ENCODE peak calls at places on chromosomes 4 and X, in ten cellular contexts. I, L, J, F, E, N, P, D, X and Y are unnamed samples. For H3K9me3, the result is how much of the 10 kb centered on the place peaks cover.

GRCh38 chrX:37380920-37381319 is 31.8 kb downstream of the PRRG1 start:
- DNase-seq in I (no peak), L (no peak), J (peak), F (no peak), E (no peak), N (peak), P (no peak), D (no peak), X (peak), Y (no peak)

GRCh38 chr4:13364178-13364577 is 120.0 kb downstream of the RAB28 start:
- DNase-seq in I (no peak), L (no peak), J (no peak), F (no peak), E (no peak), N (no peak), P (no peak), D (no peak), X (no peak), Y (no peak)

GRCh38 chr4:182749768-182750167 is 167.4 kb downstream of the DCTD start:
- DNase-seq in I (no peak), L (no peak), J (no peak), F (no peak), E (no peak), N (no peak), P (no peak), D (no peak), X (no peak), Y (no peak)

GRCh38 chr4:189792819-189793618 is 147.7 kb upstream of the FRG1 start:
- DNase-seq in I (peak), L (peak), J (peak), F (peak), E (peak), N (peak), P (no peak), D (peak), X (peak), Y (peak)

GRCh38 chrX:153768311-153769157 is 4.5 kb downstream of the PLXNB3 start:
- DNase-seq in I (no peak), L (peak), J (no peak), F (no peak), E (no peak), N (no peak), P (peak), D (peak), X (no peak), Y (peak)

GRCh38 chrX:153723351-153724251 is 586 bp downstream of the BCAP31 start:
- DNase-seq in I (peak), L (peak), J (peak), F (peak), E (peak), N (no peak), P (peak), D (peak), X (peak), Y (peak)

GRCh38 chrX:105260291-105261043 is 40.0 kb upstream of the TEX13A start:
- DNase-seq in I (no peak), L (peak), J (no peak), F (no peak), E (no peak), N (no peak), P (no peak), D (peak), X (no peak), Y (no peak)

GRCh38 chrX:140337263-140337662 is 167.6 kb downstream of the SOX3 start:
- DNase-seq in I (no peak), L (no peak), J (no peak), F (no peak), E (no peak), N (no peak), P (no peak), D (no peak), X (no peak), Y (no peak)

GRCh38 chrX:19902110-19902509 is 14.7 kb upstream of the SH3KBP1 start:
- DNase-seq in I (no peak), L (no peak), J (peak), F (no peak), E (no peak), N (no peak), P (no peak), D (no peak), X (peak), Y (no peak)

GRCh38 chrX:44903107-44903506 is 30.1 kb downstream of the KDM6A start:
- DNase-seq in I (no peak), L (no peak), J (peak), F (peak), E (no peak), N (no peak), P (no peak), D (no peak), X (peak), Y (no peak)

GRCh38 chr4:139875456-139875855 is 209.8 kb downstream of the MGST2 start:
- DNase-seq in I (no peak), L (peak), J (no peak), F (no peak), E (no peak), N (peak), P (no peak), D (peak), X (no peak), Y (no peak)

GRCh38 chrX:21741378-21741777 is 16.5 kb downstream of the SMPX start:
- DNase-seq in I (no peak), L (no peak), J (no peak), F (no peak), E (no peak), N (no peak), P (no peak), D (no peak), X (no peak), Y (no peak)

GRCh38 chr4:18533262-18533775 is 511.8 kb upstream of the LCORL start:
- DNase-seq in I (no peak), L (no peak), J (no peak), F (no peak), E (no peak), N (no peak), P (no peak), D (no peak), X (no peak), Y (no peak)

GRCh38 chrX:132490086-132490419 is 1.2 kb upstream of the MBNL3 start:
- DNase-seq in I (no peak), L (no peak), J (no peak), F (peak), E (no peak), N (no peak), P (no peak), D (no peak), X (no peak), Y (no peak)

GRCh38 chrX:17710836-17711235 is 26.5 kb upstream of the SCML1 start:
- DNase-seq in I (no peak), L (no peak), J (no peak), F (no peak), E (no peak), N (no peak), P (no peak), D (no peak), X (no peak), Y (no peak)

GRCh38 chrX:9416562-9417319 is 48.1 kb upstream of the TBL1X start:
- DNase-seq in I (no peak), L (no peak), J (peak), F (peak), E (no peak), N (no peak), P (no peak), D (no peak), X (peak), Y (no peak)

GRCh38 chr4:102642571-102643298 is 118.0 kb downstream of the MANBA start:
- DNase-seq in I (no peak), L (no peak), J (peak), F (no peak), E (no peak), N (no peak), P (no peak), D (no peak), X (peak), Y (no peak)

GRCh38 chr4:3047464-3048286 is 26.7 kb downstream of the HTT-AS start:
- DNase-seq in I (peak), L (peak), J (peak), F (peak), E (peak), N (peak), P (peak), D (peak), X (peak), Y (no peak)

GRCh38 chr4:31023724-31024123 is 303.6 kb downstream of the PCDH7 start:
- DNase-seq in I (no peak), L (no peak), J (no peak), F (no peak), E (no peak), N (no peak), P (no peak), D (no peak), X (no peak), Y (no peak)

GRCh38 chr4:185513489-185514181 is 21.7 kb downstream of the PDLIM3 start:
- DNase-seq in I (no peak), L (no peak), J (peak), F (no peak), E (no peak), N (peak), P (no peak), D (no peak), X (no peak), Y (no peak)

GRCh38 chr4:72606751-72607150 is 37.7 kb upstream of the ADAMTS3 start:
- DNase-seq in I (no peak), L (no peak), J (no peak), F (no peak), E (no peak), N (no peak), P (no peak), D (no peak), X (no peak), Y (no peak)

GRCh38 chrX:28966335-28966734 is 379.1 kb downstream of the IL1RAPL1 start:
- DNase-seq in I (no peak), L (no peak), J (peak), F (no peak), E (no peak), N (no peak), P (no peak), D (no peak), X (no peak), Y (no peak)

GRCh38 chr4:34250562-34250961 is 1993.8 kb downstream of the ARAP2 start:
- DNase-seq in I (no peak), L (no peak), J (peak), F (no peak), E (no peak), N (no peak), P (no peak), D (no peak), X (peak), Y (no peak)

GRCh38 chrX:54695231-54695630 is 102.8 kb downstream of the ITIH6 start:
- DNase-seq in I (no peak), L (no peak), J (peak), F (no peak), E (no peak), N (no peak), P (no peak), D (no peak), X (peak), Y (no peak)

GRCh38 chr4:150886597-150886996 is 128.5 kb downstream of the LRBA start:
- DNase-seq in I (no peak), L (no peak), J (peak), F (no peak), E (no peak), N (no peak), P (no peak), D (no peak), X (peak), Y (no peak)

GRCh38 chr4:185359767-185360446 is 35.8 kb downstream of the LRP2BP start:
- DNase-seq in I (no peak), L (no peak), J (peak), F (peak), E (no peak), N (no peak), P (no peak), D (no peak), X (peak), Y (no peak)

GRCh38 chr4:142567199-142567598 is 278.9 kb downstream of the INPP4B start:
- DNase-seq in I (no peak), L (peak), J (no peak), F (no peak), E (peak), N (no peak), P (peak), D (peak), X (peak), Y (no peak)

GRCh38 chrX:110985470-110985869 is 110.5 kb upstream of the PAK3 start:
- DNase-seq in I (no peak), L (no peak), J (no peak), F (peak), E (no peak), N (no peak), P (no peak), D (no peak), X (no peak), Y (no peak)

GRCh38 chr4:8410641-8411271 is 29.8 kb downstream of the ACOX3 start:
- DNase-seq in I (peak), L (peak), J (peak), F (peak), E (peak), N (no peak), P (no peak), D (peak), X (peak), Y (no peak)

GRCh38 chr4:183722738-183723560 is 63.9 kb downstream of the TRAPPC11 start:
- DNase-seq in I (peak), L (peak), J (peak), F (peak), E (peak), N (no peak), P (peak), D (peak), X (peak), Y (peak)

GRCh38 chr4:169225058-169225751 is 45.6 kb downstream of the SH3RF1 start:
- DNase-seq in I (no peak), L (no peak), J (peak), F (peak), E (no peak), N (no peak), P (no peak), D (no peak), X (peak), Y (no peak)

GRCh38 chr4:110196871-110197420 is 1.5 kb downstream of the ELOVL6 start:
- DNase-seq in I (no peak), L (no peak), J (peak), F (peak), E (peak), N (no peak), P (peak), D (peak), X (peak), Y (no peak)

GRCh38 chrX:74133156-74133796 is 170.7 kb upstream of the ZCCHC13 start:
- DNase-seq in I (no peak), L (peak), J (peak), F (peak), E (peak), N (no peak), P (no peak), D (no peak), X (peak), Y (no peak)

GRCh38 chrX:74138943-74139342 is 165.0 kb upstream of the ZCCHC13 start:
- DNase-seq in I (no peak), L (no peak), J (no peak), F (no peak), E (no peak), N (no peak), P (no peak), D (no peak), X (no peak), Y (no peak)
- H3K9me3 ChIP-seq in I (under half), L (under half), J (under half), F (under half), E (under half), N (under half), P (under half), D (under half), X (under half), Y (under half)

GRCh38 chrX:70498129-70498528 is 53.5 kb downstream of the DLG3 start:
- DNase-seq in I (no peak), L (no peak), J (no peak), F (no peak), E (no peak), N (no peak), P (no peak), D (no peak), X (no peak), Y (no peak)
- H3K9me3 ChIP-seq in I (under half), L (under half), J (under half), F (under half), E (under half), N (under half), P (under half), D (under half), X (under half), Y (under half)

DNA sequence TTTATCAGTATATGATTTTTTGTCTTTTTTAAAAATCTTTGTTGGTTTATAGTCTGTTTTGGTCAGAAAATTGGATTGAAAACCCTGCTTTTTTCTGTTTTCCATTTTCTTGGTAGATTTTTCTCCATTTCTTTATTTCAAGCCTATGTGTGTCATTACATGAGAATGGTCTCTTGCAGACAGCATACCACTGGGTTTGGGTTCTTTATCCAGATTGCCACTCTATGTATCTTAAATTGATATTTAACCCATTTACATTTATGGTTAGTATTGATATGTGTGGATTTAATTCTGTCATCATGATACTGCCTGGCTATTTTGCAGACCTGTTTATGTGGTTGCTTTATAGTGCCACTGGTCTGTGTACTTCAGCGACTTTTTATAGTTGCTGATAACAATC is 239.9 kb upstream of the NDST4 start:
- DNase-seq in I (no peak), L (no peak), J (no peak), F (no peak), E (no peak), N (no peak), P (no peak), D (no peak), X (no peak), Y (no peak)
- H3K9me3 ChIP-seq in I (under half), L (under half), J (under half), F (under half), E (under half), N (under half), P (under half), D (under half), X (under half), Y (under half)

GRCh38 chrX:143340190-143340589 is 177.1 kb downstream of the SPANXN3 start:
- DNase-seq in I (no peak), L (no peak), J (no peak), F (no peak), E (no peak), N (no peak), P (no peak), D (no peak), X (no peak), Y (no peak)

DNA sequence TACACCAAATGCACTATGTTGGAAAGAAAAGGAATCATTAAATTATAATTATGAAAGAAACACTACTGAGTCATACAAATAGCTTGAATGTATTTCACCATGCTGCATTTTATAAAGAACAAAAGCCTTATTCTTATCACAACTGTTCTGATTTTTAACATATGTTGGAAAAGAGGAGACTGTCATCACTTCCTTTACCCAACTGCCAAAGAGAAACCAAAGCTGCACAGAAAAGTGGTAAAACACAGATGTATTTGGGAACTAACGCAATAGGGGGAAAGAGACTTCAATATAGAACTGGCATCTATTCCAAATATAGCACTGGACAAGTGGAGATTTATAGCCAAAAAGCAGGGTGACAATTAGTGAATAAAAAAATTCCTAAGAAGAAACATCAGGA is 181.0 kb downstream of the SPANXN3 start:
- DNase-seq in I (no peak), L (no peak), J (peak), F (no peak), E (no peak), N (no peak), P (no peak), D (no peak), X (no peak), Y (no peak)
- H3K9me3 ChIP-seq in I (under half), L (under half), J (under half), F (under half), E (under half), N (under half), P (under half), D (under half), X (under half), Y (under half)

GRCh38 chr4:12022409-12022808 is 593.7 kb upstream of the HS3ST1 start:
- DNase-seq in I (no peak), L (no peak), J (no peak), F (no peak), E (no peak), N (no peak), P (no peak), D (no peak), X (no peak), Y (no peak)
- H3K9me3 ChIP-seq in I (under half), L (under half), J (under half), F (under half), E (under half), N (under half), P (under half), D (under half), X (under half), Y (under half)

DNA sequence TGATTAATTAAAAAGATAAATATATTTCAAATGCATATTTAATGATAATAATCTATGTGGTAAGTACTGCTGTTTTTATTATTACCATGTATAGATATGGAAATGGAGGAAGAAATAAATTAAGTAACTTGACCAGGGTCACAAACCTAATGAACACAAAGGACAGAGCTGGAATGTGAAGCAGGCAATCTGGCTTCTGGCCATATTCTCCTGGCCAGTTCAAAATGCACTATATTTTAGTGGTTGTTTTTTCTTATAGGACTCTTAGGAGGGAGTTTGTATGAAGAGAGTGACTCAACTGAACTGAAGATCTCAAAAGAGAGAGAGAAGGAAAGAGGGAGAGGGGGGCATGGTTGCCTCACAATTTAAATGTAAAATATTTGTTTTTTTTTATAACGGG is 1197.2 kb downstream of the TECRL start:
- DNase-seq in I (no peak), L (no peak), J (no peak), F (no peak), E (no peak), N (no peak), P (no peak), D (no peak), X (no peak), Y (no peak)
- H3K9me3 ChIP-seq in I (under half), L (under half), J (under half), F (under half), E (under half), N (under half), P (under half), D (under half), X (under half), Y (under half)

GRCh38 chrX:145630806-145631435 is 186.7 kb upstream of the SLITRK2 start:
- DNase-seq in I (no peak), L (no peak), J (no peak), F (no peak), E (no peak), N (no peak), P (no peak), D (no peak), X (no peak), Y (no peak)

GRCh38 chrX:145630081-145630480 is 187.5 kb upstream of the SLITRK2 start:
- DNase-seq in I (no peak), L (no peak), J (no peak), F (no peak), E (no peak), N (no peak), P (no peak), D (no peak), X (no peak), Y (no peak)

GRCh38 chrX:145631461-145631951 is 186.1 kb upstream of the SLITRK2 start:
- DNase-seq in I (no peak), L (no peak), J (no peak), F (no peak), E (peak), N (no peak), P (no peak), D (no peak), X (no peak), Y (no peak)
- H3K9me3 ChIP-seq in I (under half), L (under half), J (under half), F (under half), E (under half), N (under half), P (under half), D (under half), X (under half), Y (under half)

GRCh38 chrX:5054852-5055251 is 1173.8 kb downstream of the NLGN4X start:
- DNase-seq in I (no peak), L (no peak), J (no peak), F (no peak), E (no peak), N (no peak), P (no peak), D (no peak), X (no peak), Y (no peak)
- H3K9me3 ChIP-seq in I (under half), L (under half), J (under half), F (under half), E (under half), N (under half), P (under half), D (under half), X (under half), Y (under half)